ENCODE peak calls at places on chromosomes 2 and 18, in eight cellular contexts. V is NCI-H82; R is naive thymus-derived CD4-positive, alpha-beta T cell; O is AG09319; Z is upper lobe of right lung; P is coronary artery; X is adrenal gland; A is PC-9. B is an unnamed sample.

GRCh38 chr2:30310955-30311354 is 79.6 kb downstream of the LBH start:
- DNase-seq in Z (no peak), O (no peak), A (no peak), V (no peak), X (no peak), P (no peak), R (no peak), B (no peak)

GRCh38 chr2:53568463-53568862 is 199.1 kb upstream of the CHAC2 start:
- DNase-seq in Z (no peak), R (no peak), V (peak; percentile 74), O (no peak), P (no peak), A (no peak), X (no peak), B (no peak)

GRCh38 chr18:75161629-75162028 is 47.3 kb downstream of the PTGR3 start:
- DNase-seq in X (peak; percentile 22), P (peak; percentile 66), V (no peak), A (peak; percentile 35), O (peak; percentile 10), R (no peak), Z (no peak), B (no peak)

GRCh38 chr2:10918661-10919414 is 7.1 kb downstream of the KCNF1 start:
- DNase-seq in V (no peak), X (peak; percentile 47), O (no peak), Z (no peak), R (no peak), P (no peak), A (no peak), B (no peak)

GRCh38 chr2:237766334-237766733 is 32.2 kb upstream of the RBM44 start:
- DNase-seq in A (no peak), O (no peak), Z (no peak), X (peak; percentile 40), R (no peak), P (no peak), V (no peak), B (peak; percentile 28)

GRCh38 chr2:119122663-119123062 is 35.9 kb downstream of the C1QL2 start:
- DNase-seq in V (no peak), Z (no peak), O (no peak), X (no peak), R (no peak), P (no peak), A (no peak), B (peak; percentile 35)

GRCh38 chr2:159459279-159459678 is 157.1 kb downstream of the BAZ2B start:
- DNase-seq in R (no peak), X (no peak), V (peak; percentile 26), O (no peak), A (no peak), Z (no peak), P (no peak), B (no peak)

GRCh38 chr18:7021994-7022840 is 95.4 kb downstream of the LAMA1 start:
- DNase-seq in A (peak; percentile 30), V (peak; percentile 88), O (peak; percentile 4), X (peak; percentile 22), P (no peak), Z (no peak), R (no peak), B (no peak)

GRCh38 chr2:3265471-3265870 is 112.1 kb downstream of the EIPR1 start:
- DNase-seq in A (no peak), O (no peak), R (no peak), V (peak; percentile 94), X (no peak), P (no peak), Z (no peak), B (no peak)

GRCh38 chr2:44242929-44243328 is 32.4 kb upstream of the SLC3A1 start:
- DNase-seq in X (no peak), P (no peak), R (no peak), A (no peak), Z (no peak), O (no peak), V (no peak), B (no peak)

GRCh38 chr18:47944972-47945843 is 14.7 kb upstream of the SMAD2 start:
- DNase-seq in A (no peak), X (peak; percentile 24), O (no peak), R (no peak), Z (no peak), P (no peak), V (no peak), B (no peak)

GRCh38 chr2:20013061-20013721 is 723 bp upstream of the MATN3 start:
- DNase-seq in O (no peak), A (no peak), P (no peak), V (no peak), R (no peak), Z (no peak), X (no peak), B (peak; percentile 52)

GRCh38 chr2:186887107-186888090 is 38.4 kb upstream of the ZSWIM2 start:
- DNase-seq in R (no peak), O (no peak), X (no peak), P (no peak), A (no peak), Z (no peak), V (peak; percentile 10), B (no peak)

GRCh38 chr2:95346738-95347671 is 49.9 kb downstream of the KCNIP3 start:
- DNase-seq in Z (peak; percentile 66), P (peak; percentile 75), A (no peak), X (no peak), O (no peak), R (no peak), V (no peak), B (no peak)

GRCh38 chr2:221255862-221256261 is 316.2 kb downstream of the EPHA4 start:
- DNase-seq in A (no peak), X (no peak), V (no peak), R (no peak), Z (no peak), O (no peak), P (no peak), B (no peak)

GRCh38 chr2:60602828-60603532 is 49.5 kb upstream of the BCL11A start:
- DNase-seq in V (no peak), X (no peak), O (no peak), Z (no peak), R (no peak), A (no peak), P (no peak), B (no peak)

GRCh38 chr2:28678944-28679343 is 72.7 kb upstream of the PPP1CB start:
- DNase-seq in A (no peak), P (no peak), V (no peak), Z (no peak), X (no peak), O (no peak), R (no peak), B (no peak)

GRCh38 chr18:76573325-76574025 is 78.4 kb upstream of the ZNF516 start:
- DNase-seq in V (no peak), O (no peak), A (peak; percentile 29), P (no peak), R (no peak), Z (no peak), X (no peak), B (no peak)

GRCh38 chr2:9187620-9188214 is 18.9 kb upstream of the ASAP2 start:
- DNase-seq in R (no peak), Z (no peak), P (peak; percentile 14), A (no peak), X (peak; percentile 0), O (no peak), V (no peak), B (no peak)

GRCh38 chr2:218807626-218808025 is 24.0 kb downstream of the PRKAG3 start:
- DNase-seq in P (no peak), A (no peak), O (no peak), V (no peak), Z (no peak), R (no peak), X (no peak), B (no peak)

GRCh38 chr2:111704246-111704645 is 179.7 kb downstream of the ANAPC1 start:
- DNase-seq in V (no peak), A (peak; percentile 55), P (peak; percentile 60), X (no peak), Z (no peak), O (no peak), R (no peak), B (no peak)

GRCh38 chr2:71749671-71750101 is 296.3 kb downstream of the DYSF start:
- DNase-seq in P (no peak), Z (no peak), A (peak; percentile 73), V (no peak), R (no peak), O (no peak), X (peak; percentile 60), B (no peak)

GRCh38 chr2:27689424-27689823 is 25.7 kb downstream of the SLC4A1AP start:
- DNase-seq in X (no peak), O (no peak), P (no peak), R (no peak), V (no peak), Z (no peak), A (no peak), B (no peak)

GRCh38 chr18:24185805-24186204 is 46.9 kb downstream of the CABYR start:
- DNase-seq in R (no peak), X (no peak), P (no peak), Z (no peak), A (no peak), O (no peak), V (no peak), B (no peak)

GRCh38 chr2:23523651-23524260 is 138.8 kb downstream of the KLHL29 start:
- DNase-seq in P (no peak), Z (no peak), O (no peak), V (peak; percentile 63), A (no peak), R (no peak), X (peak; percentile 85), B (no peak)

GRCh38 chr2:174350018-174350417 is 15.3 kb downstream of the SP9 start:
- DNase-seq in V (peak; percentile 36), O (no peak), Z (no peak), R (no peak), P (no peak), A (no peak), X (no peak), B (no peak)

B was measured in H1.